ENCODE peak calls at places on chromosomes 6 and 20, in five cellular contexts. V is psoas muscle, J is HCT116, F is PC-3, M is heart right ventricle. D is an unnamed sample.

GRCh38 chr6:113564401-113565161 is 292.6 kb upstream of the MARCKS start:
- DNase-seq in F (no peak), V (peak), M (peak), J (no peak), D (no peak)

GRCh38 chr20:37938181-37938775 is 35.4 kb downstream of the VSTM2L start:
- DNase-seq in V (no peak), J (no peak), F (no peak), M (no peak), D (no peak)

GRCh38 chr6:136921521-136921935 is 573 bp upstream of the SLC35D3 start:
- DNase-seq in F (no peak), V (peak), M (no peak), J (no peak), D (no peak)

GRCh38 chr6:69294862-69295261 is 501.9 kb downstream of the LMBRD1 start:
- DNase-seq in M (no peak), J (no peak), F (no peak), V (no peak), D (no peak)

GRCh38 chr6:112038756-112039430 is 15.0 kb upstream of the CCN6 start:
- DNase-seq in V (no peak), M (no peak), J (no peak), F (no peak), D (no peak)

GRCh38 chr6:26022166-26022510 is 59.5 kb downstream of the TRIM38 start:
- DNase-seq in M (peak), J (peak), F (peak), V (no peak), D (peak)

GRCh38 chr20:652611-653109 is 340 bp downstream of the SRXN1 start:
- DNase-seq in M (peak), J (no peak), V (no peak), F (peak), D (no peak)

GRCh38 chr20:47950103-47950502 is 164.8 kb upstream of the SULF2 start:
- DNase-seq in F (peak), M (peak), J (no peak), V (no peak), D (no peak)

GRCh38 chr6:122969999-122970398 is 26.0 kb upstream of the CLVS2 start:
- DNase-seq in V (no peak), M (no peak), J (no peak), F (no peak), D (no peak)

GRCh38 chr20:39081255-39081654 is 119.1 kb downstream of the DHX35 start:
- DNase-seq in J (peak), M (peak), F (peak), V (peak), D (no peak)

GRCh38 chr6:12749531-12750379 is 33.2 kb downstream of the PHACTR1 start:
- DNase-seq in F (no peak), M (no peak), V (no peak), J (no peak), D (no peak)

GRCh38 chr20:45300961-45301360 is 5.7 kb upstream of the RBPJL start:
- DNase-seq in J (peak), M (no peak), V (no peak), F (peak), D (no peak)

GRCh38 chr20:13772529-13772928 is 12.2 kb downstream of the ESF1 start:
- DNase-seq in J (no peak), M (no peak), F (peak), V (no peak), D (no peak)

GRCh38 chr6:153131037-153131981 is at the start of gene RGS17:
- DNase-seq in J (no peak), V (peak), M (peak), F (peak), D (no peak)

GRCh38 chr6:33756211-33756954 is 9.7 kb upstream of the IP6K3 start:
- DNase-seq in M (no peak), F (no peak), V (no peak), J (no peak), D (no peak)

GRCh38 chr20:5361176-5361575 is 44.4 kb upstream of the PROKR2 start:
- DNase-seq in F (no peak), M (no peak), J (no peak), V (no peak), D (no peak)

GRCh38 chr6:90144396-90144795 is 152.2 kb downstream of the BACH2 start:
- DNase-seq in V (no peak), J (no peak), F (peak), M (no peak), D (peak)

GRCh38 chr20:58467572-58468330 is 47.4 kb downstream of the APCDD1L start:
- DNase-seq in M (no peak), F (no peak), V (no peak), J (no peak), D (no peak)

GRCh38 chr6:63864934-63865333 is 229.3 kb downstream of the PHF3 start:
- DNase-seq in F (no peak), V (no peak), J (no peak), M (no peak), D (no peak)

GRCh38 chr6:76697585-76697984 is 625.1 kb upstream of the IMPG1 start:
- DNase-seq in M (no peak), J (peak), F (peak), V (no peak), D (peak)

GRCh38 chr20:51811040-51811351 is 8.7 kb upstream of the SALL4 start:
- DNase-seq in J (no peak), V (no peak), M (no peak), F (peak), D (peak)

GRCh38 chr6:35960192-35960591 is 39.3 kb upstream of the SRPK1 start:
- DNase-seq in F (no peak), J (no peak), M (no peak), V (no peak), D (no peak)

GRCh38 chr6:37612475-37612874 is 85.2 kb downstream of the MDGA1 start:
- DNase-seq in F (peak), J (no peak), M (no peak), V (no peak), D (no peak)

GRCh38 chr6:109491207-109491938 is 8.4 kb upstream of the ZBTB24 start:
- DNase-seq in J (no peak), F (peak), M (no peak), V (no peak), D (no peak)

GRCh38 chr6:15712813-15713212 is 50.0 kb upstream of the DTNBP1 start:
- DNase-seq in V (no peak), F (no peak), J (no peak), M (no peak), D (no peak)

GRCh38 chr6:11738681-11739375 is 39.8 kb downstream of the ADTRP start:
- DNase-seq in V (no peak), F (no peak), J (no peak), M (no peak), D (no peak)

GRCh38 chr20:4493386-4493785 is 228.3 kb upstream of the PRND start:
- DNase-seq in J (no peak), F (peak), M (no peak), V (no peak), D (no peak)

GRCh38 chr6:35365599-35366596 is 23.5 kb downstream of the PPARD start:
- DNase-seq in V (no peak), J (peak), F (peak), M (no peak), D (peak)

GRCh38 chr6:139925894-139926641 is 551.6 kb upstream of the CITED2 start:
- DNase-seq in F (no peak), M (no peak), J (no peak), V (no peak), D (no peak)

GRCh38 chr6:27314046-27314445 is 2.0 kb upstream of the POM121L2 start:
- DNase-seq in J (no peak), V (no peak), M (no peak), F (no peak), D (no peak)

GRCh38 chr6:154447929-154448328 is 62.6 kb downstream of the CNKSR3 start:
- DNase-seq in V (no peak), M (no peak), J (no peak), F (no peak), D (no peak)
- H3K27ac ChIP-seq in V (no peak), M (no peak), J (no peak), F (no peak), D (no peak)

DNA sequence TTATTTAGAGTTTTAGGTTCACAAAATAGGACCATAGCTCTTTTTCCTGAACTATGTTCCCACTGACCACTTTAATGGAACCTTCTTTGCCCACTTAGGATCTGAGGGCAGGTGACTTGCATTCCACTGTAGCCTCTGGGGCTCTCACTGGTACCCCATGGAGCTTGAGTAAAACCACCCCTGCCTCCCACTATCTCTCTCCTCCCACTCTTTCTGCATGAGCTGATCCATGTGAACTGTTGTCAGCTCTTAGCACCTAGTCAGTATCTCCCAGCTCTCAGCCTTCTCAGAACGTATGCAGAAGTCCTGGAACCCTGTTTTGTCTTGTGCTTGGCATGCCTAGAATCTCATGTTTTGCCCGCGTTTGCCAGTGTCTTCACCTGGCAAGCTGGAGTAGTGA is 200.6 kb upstream of the SNX9 start:
- DNase-seq in F (no peak), V (no peak), J (no peak), M (no peak), D (no peak)
- TF ChIP-seq CTCF in F (no peak), V (no peak), J (no peak), M (no peak), D (no peak)

GRCh38 chr20:31547017-31547675 is 32.9 kb downstream of the HM13 start:
- DNase-seq in V (peak), J (peak), F (peak), M (peak), D (no peak)

GRCh38 chr20:31548823-31549512 is 34.7 kb downstream of the HM13 start:
- DNase-seq in V (no peak), F (no peak), J (no peak), M (no peak), D (no peak)

GRCh38 chr20:31549513-31549880 is 35.3 kb downstream of the HM13 start:
- DNase-seq in M (no peak), J (no peak), V (no peak), F (no peak), D (peak)

GRCh38 chr20:31550099-31550498 is 35.9 kb downstream of the HM13 start:
- DNase-seq in M (no peak), J (no peak), V (no peak), F (no peak), D (no peak)

GRCh38 chr20:31547720-31548298 is 33.6 kb downstream of the HM13 start:
- DNase-seq in F (no peak), V (no peak), M (no peak), J (no peak), D (no peak)
- H3K27ac ChIP-seq in F (peak), V (peak), M (peak), J (peak), D (peak)

GRCh38 chr6:88985901-88986300 is 22.5 kb upstream of the RNGTT start:
- DNase-seq in F (peak), M (no peak), V (no peak), J (no peak), D (no peak)

GRCh38 chr6:88982720-88983119 is 19.3 kb upstream of the RNGTT start:
- DNase-seq in M (peak), V (peak), J (peak), F (peak), D (peak)

GRCh38 chr6:88984152-88984551 is 20.7 kb upstream of the RNGTT start:
- DNase-seq in F (no peak), V (no peak), J (no peak), M (no peak), D (no peak)

GRCh38 chr6:88987922-88988321 is 24.5 kb upstream of the RNGTT start:
- DNase-seq in F (no peak), V (no peak), M (no peak), J (no peak), D (no peak)

DNA sequence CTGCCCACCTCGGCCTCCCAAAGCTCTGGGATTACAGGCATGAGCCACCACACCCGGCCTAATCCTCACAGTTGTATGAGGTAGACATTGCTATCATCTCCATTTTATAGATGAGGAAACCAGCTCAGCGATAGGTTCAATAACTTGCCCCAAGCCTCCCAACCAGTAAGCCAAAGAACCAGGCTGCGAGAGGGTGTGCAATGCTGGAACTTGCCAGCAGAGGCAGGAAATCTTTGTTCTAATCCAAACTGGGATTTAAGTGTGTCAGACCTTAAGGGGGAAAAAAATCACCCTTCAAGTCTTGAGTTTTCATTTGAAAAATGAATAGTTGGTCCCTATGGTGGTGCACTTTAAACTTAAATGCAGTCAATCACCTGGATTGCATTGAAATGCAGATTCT is 20.1 kb upstream of the RNGTT start:
- DNase-seq in F (peak), J (peak), M (no peak), V (peak), D (no peak)
- TF ChIP-seq CTCF in F (peak), J (peak), M (peak), V (peak), D (peak)